ENCODE peak calls at places on chromosomes 11 and 22, in six cellular contexts. Y is astrocyte of the spinal cord, X is dorsolateral prefrontal cortex, I is neural progenitor cell, G is aorta, M is GM23248. D is an unnamed sample.

GRCh38 chr11:42311944-42312343 is 852.5 kb upstream of the LRRC4C start:
- DNase-seq in M (no peak), I (no peak), Y (no peak), X (no peak), G (no peak), D (no peak)

GRCh38 chr11:17986007-17986710 is 26.7 kb downstream of the SERGEF start:
- DNase-seq in Y (peak), G (peak), X (no peak), M (peak), I (no peak), D (no peak)

GRCh38 chr11:111206472-111206871 is 39.1 kb upstream of the POU2AF2 start:
- DNase-seq in G (no peak), X (no peak), M (peak), Y (peak), I (no peak), D (no peak)

GRCh38 chr11:129968611-129969419 is 33.8 kb downstream of the PRDM10 start:
- DNase-seq in Y (no peak), M (no peak), I (no peak), G (no peak), X (peak), D (no peak)

GRCh38 chr22:39675907-39676306 is 105.4 kb downstream of the CACNA1I start:
- DNase-seq in M (no peak), X (no peak), Y (no peak), G (no peak), I (peak), D (no peak)

GRCh38 chr11:59755701-59756495 is 722 bp downstream of the STX3 start:
- DNase-seq in M (peak), Y (peak), I (peak), X (peak), G (peak), D (no peak)

GRCh38 chr11:115964091-115964490 is 459.9 kb upstream of the CADM1 start:
- DNase-seq in Y (no peak), M (no peak), X (no peak), G (no peak), I (no peak), D (no peak)

GRCh38 chr11:75474878-75475766 is 42.1 kb upstream of the KLHL35 start:
- DNase-seq in Y (peak), I (peak), M (peak), X (no peak), G (peak), D (no peak)

GRCh38 chr22:49212466-49212865 is 615.2 kb downstream of the BRD1 start:
- DNase-seq in X (peak), M (no peak), I (no peak), Y (no peak), G (no peak), D (no peak)

GRCh38 chr22:30266445-30267381 is at the start of gene OSM:
- DNase-seq in Y (no peak), G (peak), M (no peak), I (no peak), X (peak), D (no peak)

GRCh38 chr11:100719809-100720221 is 32.7 kb downstream of the ARHGAP42 start:
- DNase-seq in Y (peak), M (peak), I (peak), G (peak), X (no peak), D (no peak)

DNA sequence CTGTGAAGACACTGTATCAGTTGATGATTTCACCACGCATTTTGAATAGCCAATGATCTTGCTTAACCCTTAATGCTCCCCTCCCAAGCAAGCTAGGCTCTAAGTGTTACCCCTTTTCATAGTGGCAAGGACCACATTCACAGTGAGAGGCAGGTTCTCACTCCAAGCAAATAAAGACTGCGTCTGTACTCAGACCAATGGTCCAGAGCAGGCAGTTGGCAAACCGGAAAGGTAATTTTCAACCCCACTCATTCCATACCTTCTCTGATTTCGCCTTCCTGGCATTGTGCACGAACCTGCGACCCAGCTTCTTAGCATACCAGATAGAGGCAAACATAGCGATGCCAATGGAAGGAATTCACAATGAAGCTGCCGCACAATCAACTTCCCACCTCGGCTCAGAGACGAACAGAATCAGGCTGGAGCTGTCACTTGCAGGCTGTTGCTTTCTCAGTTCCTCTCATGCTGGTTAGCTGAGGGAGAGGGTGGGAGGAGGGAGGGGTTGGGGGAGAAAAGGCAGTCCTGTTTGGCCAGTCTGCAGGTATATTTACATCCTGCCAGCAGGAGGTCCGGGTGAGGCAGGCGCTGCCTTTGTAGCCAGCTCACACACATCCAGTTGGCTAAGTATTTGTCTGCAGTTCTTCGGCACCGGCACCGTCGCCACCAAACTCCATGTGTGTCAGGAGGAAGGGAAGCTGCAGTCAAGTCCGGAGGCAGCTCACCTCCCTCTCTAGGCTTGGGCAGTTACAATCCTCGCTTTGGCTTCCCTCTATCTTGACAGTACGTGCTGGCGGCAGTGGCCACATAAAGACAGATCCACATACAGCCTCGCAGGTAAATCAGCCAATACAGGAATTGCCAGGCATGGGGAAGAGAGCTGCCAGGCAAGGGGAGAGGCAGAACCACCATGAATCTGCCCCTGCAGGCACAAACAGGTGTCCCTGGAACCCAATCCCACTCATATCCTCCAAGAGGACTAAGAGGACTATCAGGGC is 1151.3 kb upstream of the CCDC90B start:
- DNase-seq in M (peak), G (no peak), I (peak), Y (no peak), X (peak), D (no peak)
- H3K4me3 ChIP-seq in M (peak), G (no peak), I (peak), Y (peak), X (peak), D (peak)

DNA sequence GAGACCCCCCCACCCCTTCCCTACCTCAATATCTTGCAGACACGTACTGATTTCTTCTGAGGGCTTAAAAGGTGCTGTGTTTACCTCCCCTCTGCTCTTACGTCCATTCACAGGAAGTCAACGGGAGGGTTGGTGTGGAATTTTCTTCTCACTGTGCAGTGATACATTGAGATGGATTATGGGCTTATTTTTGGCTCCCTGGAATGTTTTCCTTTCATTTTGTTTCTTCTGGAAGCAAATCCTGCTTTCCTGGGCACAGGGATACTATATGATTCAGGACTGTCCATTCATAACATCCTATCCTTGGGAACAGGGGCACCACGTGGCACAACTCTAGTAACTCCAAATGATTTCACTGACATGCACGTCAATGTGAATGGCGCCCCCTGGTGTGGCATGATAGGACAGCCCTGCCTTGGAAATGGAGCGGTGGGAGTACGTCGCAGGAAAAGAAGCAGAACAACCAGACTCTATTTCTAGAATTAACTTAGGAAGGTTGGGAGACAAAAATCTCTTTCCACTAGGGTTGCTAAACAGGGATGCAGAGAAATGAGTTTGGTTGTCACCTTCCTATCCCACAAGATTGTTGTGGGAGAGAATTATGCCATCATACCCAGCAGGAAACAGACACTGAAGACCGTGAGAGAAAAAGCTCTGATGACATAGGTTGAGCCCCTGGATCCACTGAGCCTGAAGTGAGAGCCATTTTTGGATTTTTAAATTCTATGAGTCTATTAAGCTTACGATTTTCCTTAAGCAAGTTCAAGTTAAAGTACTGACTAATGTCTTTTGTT is 146.5 kb upstream of the RAG2 start:
- DNase-seq in X (peak), Y (peak), G (peak), I (peak), M (peak), D (peak)
- H3K4me3 ChIP-seq in X (no peak), Y (no peak), G (no peak), I (no peak), M (no peak), D (no peak)

GRCh38 chr11:6608011-6608410 is 4.0 kb downstream of the TAF10 start:
- DNase-seq in Y (no peak), I (no peak), M (no peak), G (no peak), X (no peak), D (no peak)

GRCh38 chr11:6608726-6609501 is 3.1 kb downstream of the TAF10 start:
- DNase-seq in M (no peak), Y (no peak), X (no peak), G (peak), I (no peak), D (no peak)

GRCh38 chr11:6606471-6607189 is 3.1 kb downstream of the ILK start:
- DNase-seq in G (peak), X (peak), M (peak), Y (peak), I (peak), D (peak)

GRCh38 chr11:6609502-6610015 is 2.5 kb downstream of the TAF10 start:
- DNase-seq in X (no peak), G (peak), M (no peak), Y (no peak), I (no peak), D (no peak)

DNA sequence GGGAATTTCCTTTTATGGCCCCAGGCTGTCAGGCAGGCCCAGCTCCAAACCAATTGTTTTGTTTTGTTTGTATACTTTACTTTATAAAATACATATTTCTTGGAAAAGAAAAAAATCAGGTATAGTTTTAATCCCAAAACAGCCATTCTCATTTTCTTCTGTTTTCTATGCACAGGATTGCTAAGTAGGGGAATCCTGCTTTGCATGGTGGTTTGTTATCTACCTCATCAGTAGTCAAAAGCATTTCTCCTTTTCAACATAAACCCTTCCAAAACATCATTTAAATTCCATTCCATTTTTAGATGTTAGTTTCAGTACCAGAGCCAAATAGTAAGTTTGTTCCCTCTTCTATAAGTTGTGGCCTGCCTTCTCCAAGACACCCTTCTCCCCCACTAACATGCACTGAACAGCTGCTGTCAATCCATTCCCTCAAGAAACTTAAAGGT is 3.6 kb downstream of the ILK start:
- DNase-seq in Y (no peak), I (no peak), X (no peak), M (no peak), G (no peak), D (no peak)
- H3K4me3 ChIP-seq in Y (no peak), I (no peak), X (peak), M (peak), G (no peak), D (no peak)

GRCh38 chr11:128690746-128691091 is 3.2 kb upstream of the FLI1 start:
- DNase-seq in X (no peak), I (peak), M (peak), G (no peak), Y (no peak), D (no peak)
- H3K4me3 ChIP-seq in X (peak), I (no peak), M (peak), G (no peak), Y (no peak), D (no peak)

GRCh38 chr11:95152878-95153856 is 63.5 kb downstream of the ENDOD1 start:
- DNase-seq in Y (no peak), I (no peak), M (no peak), G (no peak), X (no peak), D (no peak)
- H3K4me3 ChIP-seq in Y (no peak), I (no peak), M (no peak), G (no peak), X (no peak), D (peak)

D was measured in keratinocyte.